ENCODE peak calls at places on chromosomes 1 and 21, in four cellular contexts. X is A549, B is transverse colon, K is IMR-90. U is an unnamed sample.

GRCh38 chr1:99751877-99752504 is 14.4 kb downstream of the FRRS1 start:
- DNase-seq in X (no peak), B (no peak), K (no peak), U (no peak)

GRCh38 chr1:58804853-58805252 is 21.0 kb upstream of the JUN start:
- DNase-seq in X (no peak), B (no peak), K (no peak), U (no peak)

GRCh38 chr1:93681549-93682412 is at the start of gene BCAR3:
- DNase-seq in X (peak; percentile 70), B (peak; percentile 78), K (peak; percentile 73), U (peak; percentile 51)

GRCh38 chr1:233359431-233359830 is 31.9 kb downstream of the MAP3K21 start:
- DNase-seq in X (peak; percentile 83), B (peak; percentile 64), K (no peak), U (no peak)

GRCh38 chr1:96366516-96366915 is 355.1 kb upstream of the PTBP2 start:
- DNase-seq in X (no peak), B (no peak), K (no peak), U (no peak)

GRCh38 chr1:226602186-226603029 is 53.8 kb downstream of the STUM start:
- DNase-seq in X (no peak), B (peak; percentile 26), K (peak; percentile 78), U (no peak)

GRCh38 chr1:165189011-165189410 is 167.5 kb downstream of the LMX1A start:
- DNase-seq in X (no peak), B (no peak), K (no peak), U (no peak)

GRCh38 chr1:53593758-53594380 is 134.7 kb downstream of the DMRTB1 start:
- DNase-seq in X (peak; percentile 25), B (peak; percentile 29), K (no peak), U (no peak)

GRCh38 chr21:43971201-43971991 is 40.7 kb upstream of the TRAPPC10 start:
- DNase-seq in X (no peak), B (no peak), K (no peak), U (no peak)

GRCh38 chr1:162956922-162957321 is 95.9 kb upstream of the CCDC190 start:
- DNase-seq in X (no peak), B (no peak), K (peak; percentile 54), U (no peak)

GRCh38 chr1:39964552-39964951 is 9.6 kb downstream of the MFSD2A start:
- DNase-seq in X (no peak), B (no peak), K (no peak), U (no peak)

GRCh38 chr1:47725000-47725731 is 272.0 kb downstream of the TRABD2B start:
- DNase-seq in X (peak; percentile 31), B (no peak), K (no peak), U (no peak)

GRCh38 chr1:209012443-209013196 is 570.9 kb upstream of the CAMK1G start:
- DNase-seq in X (no peak), B (no peak), K (no peak), U (no peak)

GRCh38 chr1:167057297-167057688 is 32.9 kb downstream of the GPA33 start:
- DNase-seq in X (peak; percentile 76), B (no peak), K (peak; percentile 9), U (peak; percentile 59)

GRCh38 chr1:77857557-77857956 is 30.9 kb upstream of the NEXN start:
- DNase-seq in X (no peak), B (no peak), K (peak; percentile 57), U (no peak)

GRCh38 chr1:114468047-114468446 is 43.0 kb downstream of the TRIM33 start:
- DNase-seq in X (no peak), B (no peak), K (no peak), U (no peak)

GRCh38 chr1:50265790-50266314 is 157.1 kb downstream of the ELAVL4 start:
- DNase-seq in X (no peak), B (no peak), K (no peak), U (no peak)

GRCh38 chr1:59699227-59699847 is 115.4 kb upstream of the HOOK1 start:
- DNase-seq in X (peak; percentile 18), B (no peak), K (peak; percentile 57), U (peak; percentile 75)

GRCh38 chr21:42787613-42788012 is 91.7 kb downstream of the WDR4 start:
- DNase-seq in X (no peak), B (no peak), K (no peak), U (no peak)

GRCh38 chr1:226532553-226532952 is 16.0 kb upstream of the STUM start:
- DNase-seq in X (no peak), B (no peak), K (no peak), U (no peak)

GRCh38 chr1:25540750-25541350 is 2.6 kb upstream of the LDLRAP1 start:
- DNase-seq in X (no peak), B (no peak), K (no peak), U (no peak)

GRCh38 chr1:229694053-229694693 is 68.1 kb downstream of the URB2 start:
- DNase-seq in X (peak; percentile 7), B (peak; percentile 46), K (peak; percentile 81), U (peak; percentile 51)

GRCh38 chr1:229022595-229023350 is 248.1 kb upstream of the RAB4A start:
- DNase-seq in X (no peak), B (no peak), K (no peak), U (peak; percentile 68)

GRCh38 chr1:211324992-211325775 is 1.4 kb upstream of the TRAF5 start:
- DNase-seq in X (no peak), B (no peak), K (no peak), U (no peak)

GRCh38 chr1:54499097-54500029 is 48.7 kb upstream of the ACOT11 start:
- DNase-seq in X (no peak), B (peak; percentile 43), K (peak; percentile 36), U (peak; percentile 67)

GRCh38 chr1:201501812-201502510 is 5.0 kb downstream of the CSRP1 start:
- DNase-seq in X (no peak), B (no peak), K (no peak), U (no peak)

GRCh38 chr1:28104866-28105467 is 16.6 kb upstream of the EYA3 start:
- DNase-seq in X (peak; percentile 67), B (peak; percentile 72), K (peak; percentile 76), U (peak; percentile 37)

GRCh38 chr1:44826375-44827196 is 16.5 kb downstream of the PTCH2 start:
- DNase-seq in X (no peak), B (peak; percentile 30), K (no peak), U (peak; percentile 31)

GRCh38 chr1:8017495-8018310 is 8.4 kb downstream of the ERRFI1 start:
- DNase-seq in X (no peak), B (no peak), K (no peak), U (no peak)

GRCh38 chr1:2468041-2468472 is 8.0 kb upstream of the PLCH2 start:
- DNase-seq in X (no peak), B (no peak), K (peak; percentile 34), U (peak; percentile 42)

GRCh38 chr1:116755036-116755435 is 806 bp downstream of the CD2 start:
- DNase-seq in X (no peak), B (no peak), K (no peak), U (no peak)

GRCh38 chr21:36096398-36097290 is 26.8 kb downstream of the CBR1 start:
- DNase-seq in X (no peak), B (no peak), K (no peak), U (no peak)

GRCh38 chr21:34885636-34886553 is 163.2 kb downstream of the RUNX1 start:
- DNase-seq in X (no peak), B (peak; percentile 72), K (no peak), U (no peak)
- H3K4me3 ChIP-seq in X (peak overlapping the region; percentile 72), B (peak overlapping the region; percentile 71), K (peak overlapping the region; percentile 99), U (peak overlapping the region; percentile 99)

GRCh38 chr1:109821831-109822745 is 58.4 kb upstream of the EPS8L3 start:
- DNase-seq in X (peak; percentile 58), B (no peak), K (peak; percentile 57), U (peak; percentile 74)
- TF ChIP-seq POLR2A in X (no peak), B (no peak), K (no peak), U (no peak)

GRCh38 chr1:14100916-14101315 is 400.9 kb downstream of the PRDM2 start:
- DNase-seq in X (no peak), B (no peak), K (no peak), U (no peak)

GRCh38 chr1:14090062-14090461 is 390.1 kb downstream of the PRDM2 start:
- DNase-seq in X (no peak), B (no peak), K (no peak), U (no peak)

GRCh38 chr1:14090531-14090930 is 390.5 kb downstream of the PRDM2 start:
- DNase-seq in X (no peak), B (no peak), K (no peak), U (no peak)

GRCh38 chr1:14100444-14100843 is 400.5 kb downstream of the PRDM2 start:
- DNase-seq in X (no peak), B (no peak), K (no peak), U (no peak)

GRCh38 chr1:14095001-14095400 is 395.0 kb downstream of the PRDM2 start:
- DNase-seq in X (no peak), B (no peak), K (no peak), U (peak; percentile 32)
- TF ChIP-seq CTCF in X (no peak), B (peak; percentile 29), K (no peak), U (peak; percentile 22)

GRCh38 chr1:46717654-46718053 is 1.3 kb downstream of the EFCAB14 start:
- DNase-seq in X (no peak), B (no peak), K (no peak), U (no peak)
- H3K4me3 ChIP-seq in X (peak overlapping the region; percentile 97), B (peak overlapping the region; percentile 78), K (peak overlapping the region; percentile 22), U (peak overlapping the region; percentile 93)

DNA sequence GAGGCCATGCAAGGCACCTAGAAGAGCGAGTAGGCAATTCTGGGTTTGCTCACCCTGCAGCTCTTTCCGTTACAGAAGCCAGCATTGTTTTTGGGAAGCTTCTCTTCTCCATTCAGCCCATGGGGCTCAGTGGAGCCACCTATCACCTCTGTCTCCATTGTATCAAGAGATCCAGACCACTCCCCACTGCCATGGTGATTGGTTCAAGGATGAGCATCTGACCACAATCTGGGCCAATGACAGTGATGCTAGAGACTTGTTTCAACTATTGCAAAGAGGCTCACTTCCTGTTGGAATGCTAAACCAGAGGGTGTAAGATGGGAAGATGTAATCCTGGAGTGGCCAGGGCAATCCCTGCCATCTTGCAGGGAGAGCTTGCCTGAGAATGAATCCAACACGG is 6.6 kb downstream of the SPATA21 start:
- DNase-seq in X (peak; percentile 56), B (no peak), K (no peak), U (peak; percentile 36)
- TF ChIP-seq POLR2A in X (no peak), B (no peak), K (no peak), U (no peak)